ENCODE peak calls at places on chromosomes 13 and 19, in four cellular contexts. B is left colon, V is fibroblast of mammary gland, A is HS-27A. J is an unnamed sample.

GRCh38 chr13:32142956-32143375 is 111.4 kb downstream of the FRY start:
- DNase-seq in B (no peak), V (peak), A (no peak), J (no peak)

GRCh38 chr19:41588497-41589209 is 12.7 kb downstream of the CEACAM21 start:
- DNase-seq in B (peak), V (peak), A (peak), J (peak)

GRCh38 chr13:80083516-80084085 is 257.3 kb downstream of the SPRY2 start:
- DNase-seq in B (no peak), V (peak), A (no peak), J (no peak)

GRCh38 chr13:91601273-91601672 is 202.9 kb downstream of the GPC5 start:
- DNase-seq in B (no peak), V (no peak), A (no peak), J (no peak)

GRCh38 chr19:53868091-53868891 is 608 bp downstream of the MYADM start:
- DNase-seq in B (peak), V (peak), A (peak), J (no peak)

GRCh38 chr13:32403108-32403507 is 24.8 kb downstream of the N4BP2L1 start:
- DNase-seq in B (no peak), V (no peak), A (no peak), J (no peak)

GRCh38 chr19:52494518-52494917 is 33.0 kb upstream of the ZNF808 start:
- DNase-seq in B (no peak), V (no peak), A (no peak), J (no peak)

GRCh38 chr19:1446713-1447564 is 3.0 kb upstream of the APC2 start:
- DNase-seq in B (no peak), V (no peak), A (no peak), J (no peak)

GRCh38 chr19:13511947-13512346 is 5.7 kb upstream of the CACNA1A start:
- DNase-seq in B (no peak), V (no peak), A (no peak), J (no peak)

GRCh38 chr13:34627905-34628682 is 314.0 kb upstream of the NBEA start:
- DNase-seq in B (no peak), V (no peak), A (no peak), J (no peak)

GRCh38 chr13:73064991-73065390 is 6.2 kb downstream of the KLF5 start:
- DNase-seq in B (no peak), V (no peak), A (no peak), J (no peak)

GRCh38 chr13:41365636-41366035 is 54.6 kb downstream of the NAA16 start:
- DNase-seq in B (no peak), V (no peak), A (no peak), J (no peak)

GRCh38 chr19:10896851-10897526 is 25.6 kb downstream of the CARM1 start:
- DNase-seq in B (no peak), V (no peak), A (no peak), J (no peak)

GRCh38 chr19:1279261-1279660 is 3.9 kb downstream of the FAM174C start:
- DNase-seq in B (no peak), V (no peak), A (no peak), J (no peak)

GRCh38 chr13:50744261-50744660 is 99.2 kb downstream of the DLEU7 start:
- DNase-seq in B (no peak), V (no peak), A (no peak), J (no peak)

GRCh38 chr19:47107201-47107952 is 6.2 kb downstream of the ZC3H4 start:
- DNase-seq in B (no peak), V (peak), A (no peak), J (no peak)

GRCh38 chr13:78160793-78161192 is 242.2 kb upstream of the EDNRB start:
- DNase-seq in B (no peak), V (peak), A (no peak), J (peak)

GRCh38 chr13:31681133-31681532 is 58.2 kb upstream of the RXFP2 start:
- DNase-seq in B (no peak), V (no peak), A (no peak), J (no peak)

GRCh38 chr13:74767031-74767430 is 632.8 kb upstream of the KLF12 start:
- DNase-seq in B (no peak), V (peak), A (no peak), J (no peak)

J was measured in HEK293T.